ENCODE peak calls at places on chromosomes 7 and 10, in five cellular contexts. F is HCEC 1CT, T is Caki2, R is GM19239, X is kidney tubule cell. M is an unnamed sample.

GRCh38 chr10:89431977-89432376 is 17.6 kb downstream of the IFIT5 start:
- DNase-seq in F (peak), T (peak), R (no peak), X (peak), M (no peak)

GRCh38 chr7:23680417-23681405 is 712 bp downstream of the FAM221A start:
- DNase-seq in F (peak), T (no peak), R (peak), X (peak), M (peak)

GRCh38 chr7:111763221-111763791 is 201.0 kb upstream of the IMMP2L start:
- DNase-seq in F (peak), T (peak), R (peak), X (peak), M (no peak)

GRCh38 chr7:115359919-115360318 is 438.0 kb downstream of the MDFIC start:
- DNase-seq in F (no peak), T (no peak), R (no peak), X (no peak), M (no peak)

GRCh38 chr10:102241444-102242117 is at the start of gene PITX3:
- DNase-seq in F (peak), T (peak), R (peak), X (peak), M (peak)

GRCh38 chr7:68507644-68508043 is 1090.6 kb upstream of the AUTS2 start:
- DNase-seq in F (no peak), T (no peak), R (no peak), X (no peak), M (no peak)

GRCh38 chr7:47358944-47359588 is 222.8 kb downstream of the TNS3 start:
- DNase-seq in F (peak), T (no peak), R (no peak), X (no peak), M (no peak)

GRCh38 chr10:13087986-13088618 is 11.9 kb upstream of the OPTN start:
- DNase-seq in F (peak), T (no peak), R (no peak), X (peak), M (no peak)

GRCh38 chr10:84762754-84763394 is 434.5 kb downstream of the CCSER2 start:
- DNase-seq in F (no peak), T (no peak), R (no peak), X (no peak), M (no peak)

GRCh38 chr10:9331583-9332008 is 1277.1 kb downstream of the GATA3 start:
- DNase-seq in F (peak), T (peak), R (peak), X (peak), M (no peak)

GRCh38 chr10:117719558-117719957 is 177.0 kb downstream of the EMX2 start:
- DNase-seq in F (no peak), T (no peak), R (no peak), X (peak), M (no peak)

GRCh38 chr10:48792121-48792520 is 107.4 kb downstream of the WDFY4 start:
- DNase-seq in F (no peak), T (no peak), R (no peak), X (no peak), M (no peak)

GRCh38 chr7:40175725-40176510 is 41.1 kb downstream of the SUGCT start:
- DNase-seq in F (peak), T (no peak), R (no peak), X (no peak), M (no peak)

GRCh38 chr7:80175744-80176143 is 41.1 kb downstream of the GNAI1 start:
- DNase-seq in F (no peak), T (no peak), R (no peak), X (peak), M (no peak)

M was measured in T-cell.